ENCODE peak calls at places on chromosomes 5 and 9, in six cellular contexts. S is endodermal cell; U is activated gamma-delta T cell; C is mesendoderm; V is amniotic stem cell; H is stimulated activated CD4-positive, alpha-beta T cell treated with anti-CD3 and anti-CD28 coated beads, Interleukin-2, amount 100 ng/mL, for 4 hours. A is an unnamed sample.

GRCh38 chr5:64914396-64914795 is 145.7 kb downstream of the CWC27 start:
- DNase-seq in S (no peak), U (no peak), C (no peak), V (no peak), H (no peak), A (no peak)

GRCh38 chr9:137951597-137952490 is 74.3 kb downstream of the CACNA1B start:
- DNase-seq in S (no peak), U (no peak), C (no peak), V (no peak), H (no peak), A (no peak)

GRCh38 chr5:119302916-119303897 is 52.6 kb upstream of the TNFAIP8 start:
- DNase-seq in S (no peak), U (no peak), C (peak), V (peak), H (no peak), A (peak)

GRCh38 chr9:112754578-112754977 is 4.0 kb downstream of the SNX30 start:
- DNase-seq in S (peak), U (no peak), C (peak), V (no peak), H (no peak), A (no peak)

GRCh38 chr5:82641362-82641988 is 363.3 kb upstream of the RPS23 start:
- DNase-seq in S (peak), U (no peak), C (peak), V (peak), H (no peak), A (peak)

GRCh38 chr5:2167671-2168070 is 284.9 kb upstream of the IRX4 start:
- DNase-seq in S (no peak), U (no peak), C (no peak), V (no peak), H (no peak), A (no peak)

GRCh38 chr5:78638423-78638822 is 10.1 kb downstream of the LHFPL2 start:
- DNase-seq in S (no peak), U (no peak), C (peak), V (peak), H (no peak), A (peak)

GRCh38 chr5:96816430-96816939 is 8.7 kb upstream of the ERAP1 start:
- DNase-seq in S (no peak), U (no peak), C (no peak), V (no peak), H (peak), A (no peak)

GRCh38 chr5:493251-493701 is 31.0 kb downstream of the SLC9A3 start:
- DNase-seq in S (no peak), U (no peak), C (no peak), V (no peak), H (no peak), A (no peak)

GRCh38 chr9:13555989-13556500 is 276.6 kb upstream of the MPDZ start:
- DNase-seq in S (no peak), U (no peak), C (no peak), V (no peak), H (no peak), A (no peak)

GRCh38 chr9:15306068-15306756 is 804 bp downstream of the TTC39B start:
- DNase-seq in S (peak), U (peak), C (peak), V (peak), H (no peak), A (no peak)

GRCh38 chr9:97046228-97046627 is 7.3 kb upstream of the CTSV start:
- DNase-seq in S (peak), U (no peak), C (peak), V (no peak), H (no peak), A (no peak)

GRCh38 chr5:91101777-91102379 is 281.2 kb downstream of the ARRDC3 start:
- DNase-seq in S (peak), U (no peak), C (peak), V (peak), H (peak), A (peak)

GRCh38 chr9:120474579-120475243 is 105.3 kb downstream of the CDK5RAP2 start:
- DNase-seq in S (no peak), U (no peak), C (no peak), V (no peak), H (no peak), A (no peak)

GRCh38 chr5:43543434-43543833 is 13.4 kb downstream of the PAIP1 start:
- DNase-seq in S (no peak), U (no peak), C (no peak), V (no peak), H (no peak), A (no peak)

GRCh38 chr5:177389368-177390169 is 5.3 kb downstream of the SLC34A1 start:
- DNase-seq in S (no peak), U (no peak), C (peak), V (peak), H (no peak), A (no peak)

A was measured in pulmonary artery endothelial cell.